ENCODE peak calls at places on chromosomes 3 and 15, in seven cellular contexts. L is sigmoid colon, M is heart right ventricle, I is fibroblast of mammary gland, U is brain microvascular endothelial cell, Z is fibroblast of the aortic adventitia, B is ovary. J is an unnamed sample.

GRCh38 chr15:94346272-94346671 is 114.9 kb downstream of the MCTP2 start:
- DNase-seq in Z (peak), I (peak), L (no peak), B (no peak), U (no peak), M (no peak), J (peak)

GRCh38 chr3:45841380-45841700 is 579 bp downstream of the LZTFL1 start:
- DNase-seq in U (peak), M (no peak), Z (peak), L (no peak), B (no peak), I (peak), J (peak)

GRCh38 chr3:169311366-169311765 is 352.1 kb downstream of the MECOM start:
- DNase-seq in U (no peak), L (no peak), Z (no peak), M (no peak), I (no peak), B (no peak), J (no peak)

GRCh38 chr3:111073186-111073585 is 1.6 kb downstream of the NECTIN3 start:
- DNase-seq in Z (peak), L (no peak), M (no peak), I (peak), U (peak), B (no peak), J (peak)

GRCh38 chr15:94844533-94845390 is 613.4 kb downstream of the MCTP2 start:
- DNase-seq in U (peak), M (peak), L (peak), I (no peak), B (peak), Z (no peak), J (peak)

GRCh38 chr15:46934851-46935250 is 782.5 kb upstream of the SEMA6D start:
- DNase-seq in U (no peak), L (no peak), B (no peak), Z (no peak), I (no peak), M (no peak), J (no peak)

GRCh38 chr3:149553781-149554451 is 79.4 kb downstream of the TM4SF4 start:
- DNase-seq in L (peak), M (peak), Z (peak), I (peak), B (peak), U (no peak), J (peak)

GRCh38 chr3:43523454-43524053 is 98.3 kb downstream of the ANO10 start:
- DNase-seq in L (no peak), Z (no peak), I (peak), M (no peak), B (no peak), U (peak), J (no peak)

GRCh38 chr3:177333535-177334495 is 136.5 kb upstream of the TBL1XR1 start:
- DNase-seq in B (no peak), M (peak), Z (no peak), U (no peak), I (no peak), L (no peak), J (peak)

GRCh38 chr15:48806151-48806550 is 4.7 kb downstream of the CEP152 start:
- DNase-seq in Z (peak), M (peak), L (no peak), B (no peak), I (peak), U (peak), J (peak)

GRCh38 chr3:108125550-108126071 is 34.8 kb upstream of the CD47 start:
- DNase-seq in U (no peak), Z (no peak), B (no peak), L (no peak), I (no peak), M (no peak), J (no peak)

GRCh38 chr3:13770390-13771169 is 109.3 kb downstream of the WNT7A start:
- DNase-seq in M (no peak), B (no peak), L (no peak), U (no peak), Z (no peak), I (no peak), J (no peak)

GRCh38 chr3:194070220-194070633 is 65.7 kb upstream of the HES1 start:
- DNase-seq in L (no peak), Z (no peak), I (no peak), M (no peak), B (no peak), U (no peak), J (no peak)

GRCh38 chr15:82309802-82310201 is 39.5 kb downstream of the GOLGA6L10 start:
- DNase-seq in I (no peak), L (no peak), Z (no peak), U (no peak), B (no peak), M (no peak), J (no peak)

GRCh38 chr15:67542462-67543347 is at the start of gene MAP2K5:
- DNase-seq in B (peak), L (peak), M (peak), Z (peak), I (peak), U (peak), J (peak)

GRCh38 chr15:33489335-33489734 is 178.6 kb downstream of the RYR3 start:
- DNase-seq in M (no peak), B (no peak), L (no peak), Z (no peak), U (no peak), I (no peak), J (no peak)

GRCh38 chr15:91049378-91050127 is 27.2 kb upstream of the VPS33B start:
- DNase-seq in I (peak), Z (peak), U (peak), L (peak), M (peak), B (peak), J (peak)

GRCh38 chr3:162329514-162329913 is 832.9 kb downstream of the OTOL1 start:
- DNase-seq in B (no peak), L (no peak), Z (no peak), M (no peak), I (no peak), U (no peak), J (no peak)

GRCh38 chr3:39000008-39000450 is 51.7 kb downstream of the SCN11A start:
- DNase-seq in L (no peak), M (no peak), I (peak), Z (peak), B (no peak), U (no peak), J (peak)

GRCh38 chr3:191065183-191065805 is 133.7 kb upstream of the OSTN start:
- DNase-seq in I (peak), U (no peak), B (no peak), Z (peak), M (no peak), L (no peak), J (peak)

GRCh38 chr15:34821907-34822306 is 26.6 kb upstream of the ACTC1 start:
- DNase-seq in Z (no peak), L (no peak), M (no peak), B (no peak), U (no peak), I (no peak), J (no peak)

GRCh38 chr3:126315916-126316514 is 41.2 kb downstream of the KLF15 start:
- DNase-seq in L (no peak), Z (no peak), B (no peak), I (no peak), M (no peak), U (no peak), J (no peak)

GRCh38 chr15:63969652-63970421 is 76.4 kb downstream of the DAPK2 start:
- DNase-seq in B (no peak), I (no peak), L (no peak), U (no peak), Z (no peak), M (peak), J (no peak)

GRCh38 chr3:5188419-5189405 is 1.2 kb downstream of the EDEM1 start:
- DNase-seq in L (no peak), U (no peak), B (no peak), M (peak), Z (peak), I (peak), J (peak)

GRCh38 chr15:42020713-42021273 is at the start of gene PLA2G4E:
- DNase-seq in Z (no peak), I (no peak), L (no peak), U (no peak), B (no peak), M (no peak), J (no peak)

GRCh38 chr3:98650966-98651765 is 57.8 kb upstream of the CPOX start:
- DNase-seq in Z (no peak), L (no peak), I (no peak), U (no peak), M (no peak), B (no peak), J (no peak)

GRCh38 chr3:98645039-98645438 is 51.6 kb upstream of the CPOX start:
- DNase-seq in Z (no peak), B (no peak), I (peak), L (no peak), M (no peak), U (no peak), J (no peak)

GRCh38 chr3:98646680-98647079 is 53.3 kb upstream of the CPOX start:
- DNase-seq in M (no peak), L (no peak), I (no peak), U (no peak), B (no peak), Z (no peak), J (no peak)

GRCh38 chr3:98644168-98644567 is 50.8 kb upstream of the CPOX start:
- DNase-seq in I (no peak), B (no peak), Z (no peak), U (no peak), M (no peak), L (no peak), J (no peak)

DNA sequence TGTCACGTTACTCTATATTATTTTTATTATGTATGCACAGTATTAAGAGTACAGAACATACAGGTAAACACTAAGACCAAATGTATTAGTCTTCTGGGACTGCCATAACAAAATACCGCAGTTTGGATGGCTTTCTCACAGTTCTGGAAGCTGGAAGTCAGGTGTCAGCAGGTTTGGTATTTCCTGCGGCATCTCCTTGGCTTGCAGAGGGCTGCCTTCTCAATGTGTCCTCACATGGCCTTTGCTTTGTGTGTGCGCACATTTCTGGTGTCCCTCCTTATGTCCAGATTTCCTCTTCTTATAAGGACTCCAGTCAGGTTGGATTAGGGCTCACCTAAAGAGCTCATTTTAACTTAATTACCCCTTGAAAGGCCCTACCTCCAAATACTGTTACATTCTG is 53.8 kb upstream of the CPOX start:
- DNase-seq in L (no peak), M (no peak), I (no peak), Z (no peak), B (no peak), U (no peak), J (no peak)
- H3K4me3 ChIP-seq in L (no peak), M (no peak), I (no peak), Z (no peak), B (no peak), U (no peak), J (no peak)

GRCh38 chr15:38598749-38599148 is 34.1 kb upstream of the RASGRP1 start:
- DNase-seq in B (no peak), Z (no peak), L (no peak), U (no peak), M (no peak), I (no peak), J (no peak)

GRCh38 chr15:38605744-38606143 is 41.1 kb upstream of the RASGRP1 start:
- DNase-seq in B (no peak), U (no peak), Z (no peak), L (no peak), I (peak), M (no peak), J (no peak)

GRCh38 chr15:38603271-38603670 is 38.7 kb upstream of the RASGRP1 start:
- DNase-seq in B (no peak), Z (no peak), M (no peak), I (no peak), U (no peak), L (no peak), J (no peak)

GRCh38 chr15:38600241-38600640 is 35.6 kb upstream of the RASGRP1 start:
- DNase-seq in I (no peak), L (no peak), Z (no peak), B (no peak), U (no peak), M (no peak), J (no peak)

GRCh38 chr15:38603672-38604071 is 39.1 kb upstream of the RASGRP1 start:
- DNase-seq in M (no peak), U (no peak), B (no peak), I (no peak), Z (no peak), L (no peak), J (no peak)
- TF ChIP-seq CTCF in M (no peak), U (no peak), B (no peak), I (no peak), Z (no peak), L (no peak), J (no peak)

GRCh38 chr3:10303105-10303504 is 10.4 kb upstream of the GHRL start:
- DNase-seq in M (no peak), I (no peak), U (no peak), Z (no peak), L (no peak), B (no peak), J (no peak)

GRCh38 chr3:10304905-10305304 is 12.2 kb upstream of the GHRL start:
- DNase-seq in L (no peak), U (no peak), M (no peak), Z (no peak), I (no peak), B (no peak), J (no peak)

GRCh38 chr3:10306156-10306555 is 13.4 kb upstream of the GHRL start:
- DNase-seq in U (no peak), M (no peak), B (no peak), I (no peak), Z (no peak), L (no peak), J (no peak)

GRCh38 chr3:10305331-10305902 is 12.7 kb upstream of the GHRL start:
- DNase-seq in I (no peak), U (no peak), M (no peak), Z (no peak), L (no peak), B (no peak), J (no peak)

DNA sequence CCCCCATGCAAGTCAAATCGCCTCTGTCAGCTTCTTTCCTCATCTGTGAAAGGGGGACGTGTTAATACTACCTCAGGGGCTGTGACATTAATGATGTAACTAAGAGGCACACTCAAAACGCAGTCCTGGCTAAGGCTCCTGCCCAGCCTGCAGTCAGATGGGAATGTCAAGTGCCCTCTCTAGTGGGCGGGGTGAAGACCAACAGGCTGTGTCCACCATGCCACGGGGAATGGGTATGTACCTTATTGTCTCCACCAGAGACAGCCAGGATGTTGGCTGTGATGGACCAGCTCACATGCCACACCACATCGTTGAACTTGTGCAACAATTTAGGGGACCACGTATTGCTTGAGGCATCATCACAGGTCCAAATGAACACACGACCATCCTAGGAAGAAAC is 11.0 kb upstream of the GHRL start:
- DNase-seq in L (no peak), U (no peak), Z (no peak), B (no peak), M (no peak), I (no peak), J (no peak)
- H3K4me3 ChIP-seq in L (no peak), U (no peak), Z (no peak), B (no peak), M (no peak), I (no peak), J (no peak)

GRCh38 chr3:151204530-151205401 is 1.8 kb upstream of the GPR171 start:
- DNase-seq in I (no peak), L (no peak), B (no peak), M (no peak), Z (no peak), U (no peak), J (no peak)

GRCh38 chr3:151209652-151210051 is 6.6 kb upstream of the GPR171 start:
- DNase-seq in B (no peak), L (no peak), U (no peak), M (no peak), Z (no peak), I (no peak), J (no peak)

GRCh38 chr3:151206196-151206595 is 3.2 kb upstream of the GPR171 start:
- DNase-seq in I (no peak), B (no peak), Z (no peak), L (no peak), M (no peak), U (no peak), J (no peak)

GRCh38 chr3:151203053-151203420 is at the start of gene GPR171:
- DNase-seq in B (no peak), I (no peak), M (no peak), L (no peak), U (no peak), Z (no peak), J (no peak)

DNA sequence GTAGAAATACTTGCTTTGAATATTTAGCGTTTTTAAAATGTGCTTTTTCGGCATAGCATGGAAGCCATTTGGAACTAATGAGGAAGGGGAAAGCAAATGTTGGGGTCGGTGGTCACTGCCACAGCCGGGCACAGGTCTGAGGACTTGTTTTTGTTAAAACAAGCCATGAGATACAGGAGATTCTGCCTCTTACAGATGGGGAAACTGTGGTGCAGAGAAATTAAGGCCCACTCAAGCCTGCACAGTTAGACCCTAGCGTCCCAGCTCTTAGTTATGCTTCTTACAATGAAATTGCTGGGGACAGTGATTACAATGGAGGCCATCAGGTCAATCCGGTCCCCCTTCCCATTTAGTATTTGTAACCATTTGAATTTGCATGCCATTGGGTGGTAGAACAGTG is 2.5 kb upstream of the GPR171 start:
- DNase-seq in B (no peak), I (no peak), L (no peak), M (no peak), U (no peak), Z (no peak), J (no peak)
- TF ChIP-seq CTCF in B (no peak), I (no peak), L (no peak), M (no peak), U (no peak), Z (no peak), J (no peak)

DNA sequence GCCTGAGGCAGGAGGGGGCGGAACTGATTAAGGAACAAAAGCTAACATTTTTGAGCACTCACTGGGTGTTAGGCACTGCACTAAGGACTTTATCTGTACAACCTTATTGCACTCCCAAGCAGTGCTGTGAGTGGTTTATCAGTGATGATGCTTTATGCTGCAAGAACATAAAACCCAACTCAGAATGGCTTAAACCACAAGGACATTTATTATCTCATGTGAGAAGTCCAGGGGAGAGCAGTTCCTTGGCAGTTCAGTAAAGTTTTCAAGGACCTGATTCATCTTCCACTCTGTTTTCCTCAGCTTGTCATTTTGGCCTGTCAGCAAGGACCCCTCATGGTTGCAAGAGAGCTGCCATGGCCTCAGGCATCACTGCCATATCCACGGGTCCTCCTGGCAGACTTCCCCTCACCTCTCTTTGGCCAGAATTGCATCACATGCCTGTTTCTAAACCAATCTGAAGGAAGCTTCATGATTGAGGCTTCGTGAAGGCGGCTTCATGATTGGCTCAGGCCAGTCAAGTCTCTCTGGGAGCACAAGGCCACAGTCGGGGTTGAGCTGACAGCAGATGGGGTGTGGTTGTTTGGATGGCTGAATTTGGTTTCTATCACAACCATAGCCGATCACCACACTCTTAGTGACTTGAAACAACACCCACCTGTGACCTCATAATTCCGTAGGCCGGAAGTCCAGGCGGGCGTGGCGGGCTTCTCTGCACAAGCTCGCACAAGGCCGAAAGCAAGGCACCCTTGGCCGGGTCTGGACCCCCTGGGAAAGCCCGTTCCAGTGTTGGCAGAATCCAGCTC is 15.8 kb downstream of the EFCC1 start:
- DNase-seq in U (no peak), L (no peak), B (peak), I (no peak), Z (peak), M (peak), J (no peak)
- H3K4me3 ChIP-seq in U (no peak), L (no peak), B (no peak), I (no peak), Z (no peak), M (no peak), J (no peak)

DNA sequence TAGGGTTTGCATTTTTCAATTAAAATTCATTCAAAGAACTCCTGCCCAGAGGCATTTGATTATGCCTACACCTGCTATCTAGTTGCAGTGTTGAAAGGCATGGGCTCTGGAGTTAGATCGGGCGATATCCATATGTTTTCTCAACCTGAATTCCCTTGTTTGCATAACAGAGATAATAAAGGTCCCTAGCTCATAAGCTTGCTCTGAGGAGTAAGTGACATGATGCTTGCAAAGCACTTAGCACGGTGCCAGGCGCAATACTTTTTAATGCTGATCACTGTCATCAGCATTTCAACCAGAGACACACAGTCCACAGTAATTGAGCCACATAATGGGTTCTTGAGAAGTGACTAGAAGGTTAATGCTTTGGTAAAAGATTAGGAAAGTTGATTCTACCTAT is 106.3 kb upstream of the SAMMSON start:
- DNase-seq in Z (no peak), U (no peak), I (no peak), M (no peak), B (no peak), L (no peak), J (no peak)
- TF ChIP-seq CTCF in Z (no peak), U (no peak), I (no peak), M (no peak), B (no peak), L (no peak), J (no peak)

DNA sequence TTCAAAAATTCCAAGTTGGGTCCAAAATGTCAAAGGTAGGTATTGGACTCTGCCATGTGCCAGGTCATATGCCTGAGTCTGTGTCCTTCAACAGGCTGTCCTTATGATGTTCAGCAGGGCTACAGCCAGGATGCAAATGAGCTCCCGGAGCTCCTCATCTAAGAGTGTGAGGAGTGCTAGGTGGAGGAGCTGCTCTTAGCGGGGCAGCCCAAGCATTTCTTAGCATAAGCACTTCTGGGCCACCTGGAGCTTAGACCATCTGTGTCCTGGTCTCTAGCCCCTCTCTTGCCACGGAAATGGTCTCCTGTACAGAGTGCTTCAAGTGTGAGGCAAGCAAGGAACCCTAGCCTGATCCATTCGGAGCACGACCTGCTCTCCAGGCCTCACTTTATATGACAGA is 64.6 kb upstream of the PRR23C start:
- DNase-seq in U (no peak), I (no peak), B (no peak), Z (no peak), L (no peak), M (no peak), J (no peak)
- H3K4me3 ChIP-seq in U (no peak), I (no peak), B (no peak), Z (no peak), L (no peak), M (no peak), J (no peak)